ENCODE peak calls at places on chromosomes 13 and 19, in eight cellular contexts. One of them, this sample, is unnamed.

GRCh38 chr19:38812841-38813320 is at the start of gene LGALS4:
- DNase-seq in AG08396: no peak
- DNase-seq in body of pancreas: peak; percentile 94
- DNase-seq in pancreas: peak; percentile 89
- DNase-seq in upper lobe of left lung: peak; percentile 55
- DNase-seq in DMS153: no peak
- DNase-seq in T-helper 1 cell: no peak
- DNase-seq in occipital lobe: no peak
- DNase-seq in this sample: no peak

GRCh38 chr19:9309974-9310446 is 372 bp upstream of the ZNF699 start:
- DNase-seq in AG08396: peak; percentile 89
- DNase-seq in body of pancreas: peak; percentile 87
- DNase-seq in pancreas: peak; percentile 87
- DNase-seq in upper lobe of left lung: peak; percentile 34
- DNase-seq in DMS153: peak; percentile 85
- DNase-seq in T-helper 1 cell: peak; percentile 68
- DNase-seq in occipital lobe: peak; percentile 96
- DNase-seq in this sample: peak; percentile 97

GRCh38 chr19:41362143-41362847 is 1.7 kb downstream of the B9D2 start:
- DNase-seq in AG08396: no peak
- DNase-seq in body of pancreas: peak; percentile 22
- DNase-seq in pancreas: no peak
- DNase-seq in upper lobe of left lung: no peak
- DNase-seq in DMS153: peak; percentile 36
- DNase-seq in T-helper 1 cell: no peak
- DNase-seq in occipital lobe: no peak
- DNase-seq in this sample: no peak

GRCh38 chr19:3210347-3211017 is 14.0 kb upstream of the CELF5 start:
- DNase-seq in AG08396: peak; percentile 82
- DNase-seq in body of pancreas: peak; percentile 49
- DNase-seq in pancreas: no peak
- DNase-seq in upper lobe of left lung: peak; percentile 81
- DNase-seq in DMS153: no peak
- DNase-seq in T-helper 1 cell: no peak
- DNase-seq in occipital lobe: no peak
- DNase-seq in this sample: peak; percentile 29

GRCh38 chr19:18496167-18496979 is 25.5 kb downstream of the ELL start:
- DNase-seq in AG08396: peak; percentile 50
- DNase-seq in body of pancreas: peak; percentile 88
- DNase-seq in pancreas: peak; percentile 89
- DNase-seq in upper lobe of left lung: no peak
- DNase-seq in DMS153: no peak
- DNase-seq in T-helper 1 cell: peak; percentile 60
- DNase-seq in occipital lobe: no peak
- DNase-seq in this sample: no peak

GRCh38 chr13:27038323-27038722 is 133.3 kb downstream of the USP12 start:
- DNase-seq in AG08396: peak; percentile 64
- DNase-seq in body of pancreas: no peak
- DNase-seq in pancreas: no peak
- DNase-seq in upper lobe of left lung: no peak
- DNase-seq in DMS153: no peak
- DNase-seq in T-helper 1 cell: no peak
- DNase-seq in occipital lobe: no peak
- DNase-seq in this sample: no peak

GRCh38 chr19:4057913-4058695 is 8.6 kb downstream of the ZBTB7A start:
- DNase-seq in AG08396: peak; percentile 97
- DNase-seq in body of pancreas: peak; percentile 83
- DNase-seq in pancreas: peak; percentile 79
- DNase-seq in upper lobe of left lung: peak; percentile 92
- DNase-seq in DMS153: no peak
- DNase-seq in T-helper 1 cell: no peak
- DNase-seq in occipital lobe: peak; percentile 59
- DNase-seq in this sample: no peak

GRCh38 chr19:6530385-6531162 is at the start of gene TNFSF9:
- DNase-seq in AG08396: peak; percentile 96
- DNase-seq in body of pancreas: peak; percentile 88
- DNase-seq in pancreas: peak; percentile 88
- DNase-seq in upper lobe of left lung: peak; percentile 99
- DNase-seq in DMS153: peak; percentile 81
- DNase-seq in T-helper 1 cell: peak; percentile 64
- DNase-seq in occipital lobe: peak; percentile 92
- DNase-seq in this sample: peak; percentile 93

GRCh38 chr13:25584975-25585374 is 213.2 kb downstream of the ATP8A2 start:
- DNase-seq in AG08396: no peak
- DNase-seq in body of pancreas: no peak
- DNase-seq in pancreas: no peak
- DNase-seq in upper lobe of left lung: no peak
- DNase-seq in DMS153: no peak
- DNase-seq in T-helper 1 cell: no peak
- DNase-seq in occipital lobe: no peak
- DNase-seq in this sample: no peak

GRCh38 chr13:111480976-111481375 is 160.5 kb downstream of the TEX29 start:
- DNase-seq in AG08396: no peak
- DNase-seq in body of pancreas: peak; percentile 30
- DNase-seq in pancreas: no peak
- DNase-seq in upper lobe of left lung: peak; percentile 38
- DNase-seq in DMS153: peak; percentile 94
- DNase-seq in T-helper 1 cell: no peak
- DNase-seq in occipital lobe: no peak
- DNase-seq in this sample: no peak

GRCh38 chr19:1313695-1314613 is 28.3 kb downstream of the EFNA2 start:
- DNase-seq in AG08396: no peak
- DNase-seq in body of pancreas: no peak
- DNase-seq in pancreas: no peak
- DNase-seq in upper lobe of left lung: peak; percentile 74
- DNase-seq in DMS153: no peak
- DNase-seq in T-helper 1 cell: no peak
- DNase-seq in occipital lobe: no peak
- DNase-seq in this sample: no peak

GRCh38 chr13:53200075-53200474 is 171.5 kb downstream of the OLFM4 start:
- DNase-seq in AG08396: no peak
- DNase-seq in body of pancreas: no peak
- DNase-seq in pancreas: no peak
- DNase-seq in upper lobe of left lung: no peak
- DNase-seq in DMS153: no peak
- DNase-seq in T-helper 1 cell: no peak
- DNase-seq in occipital lobe: no peak
- DNase-seq in this sample: no peak

GRCh38 chr13:41811588-41812021 is 149.3 kb downstream of the VWA8 start:
- DNase-seq in AG08396: no peak
- DNase-seq in body of pancreas: no peak
- DNase-seq in pancreas: no peak
- DNase-seq in upper lobe of left lung: no peak
- DNase-seq in DMS153: no peak
- DNase-seq in T-helper 1 cell: no peak
- DNase-seq in occipital lobe: no peak
- DNase-seq in this sample: no peak

This sample was measured in G401.